ENCODE peak calls at places on chromosomes 4 and X, in eight cellular contexts. H, K, Z, G, B, Q, F and J are unnamed samples.

GRCh38 chr4:138092060-138092459 is 150.1 kb downstream of the SLC7A11 start:
- DNase-seq in H (no peak), K (no peak), Z (no peak), G (no peak), B (no peak), Q (no peak), F (no peak), J (no peak)

GRCh38 chr4:25144870-25145481 is 15.3 kb downstream of the SEPSECS start:
- DNase-seq in H (no peak), K (no peak), Z (no peak), G (no peak), B (no peak), Q (no peak), F (no peak), J (no peak)

GRCh38 chr4:1533501-1534064 is 127.3 kb upstream of the NKX1-1 start:
- DNase-seq in H (no peak), K (no peak), Z (no peak), G (no peak), B (no peak), Q (no peak), F (no peak), J (no peak)

GRCh38 chr4:155543126-155543765 is 123.4 kb upstream of the GUCY1A1 start:
- DNase-seq in H (no peak), K (no peak), Z (no peak), G (no peak), B (no peak), Q (no peak), F (no peak), J (no peak)

GRCh38 chrX:12065251-12065650 is 73.0 kb upstream of the FRMPD4 start:
- DNase-seq in H (no peak), K (no peak), Z (no peak), G (no peak), B (no peak), Q (no peak), F (no peak), J (no peak)

GRCh38 chrX:136856050-136856449 is 24.5 kb downstream of the RBMX start:
- DNase-seq in H (no peak), K (no peak), Z (no peak), G (no peak), B (no peak), Q (no peak), F (no peak), J (no peak)

GRCh38 chr4:1150875-1151274 is 21.5 kb downstream of the SPON2 start:
- DNase-seq in H (no peak), K (no peak), Z (no peak), G (no peak), B (no peak), Q (no peak), F (no peak), J (no peak)

GRCh38 chr4:32624943-32625603 is 1904.9 kb downstream of the PCDH7 start:
- DNase-seq in H (no peak), K (no peak), Z (no peak), G (no peak), B (no peak), Q (no peak), F (no peak), J (no peak)

GRCh38 chr4:2785613-2786012 is 7.3 kb upstream of the SH3BP2 start:
- DNase-seq in H (no peak), K (no peak), Z (peak; percentile 37), G (peak; percentile 50), B (no peak), Q (no peak), F (no peak), J (no peak)

GRCh38 chr4:125389713-125390112 is 75.0 kb downstream of the FAT4 start:
- DNase-seq in H (no peak), K (no peak), Z (no peak), G (no peak), B (no peak), Q (no peak), F (peak; percentile 68), J (no peak)

GRCh38 chr4:71713611-71714203 is 70.2 kb downstream of the GC start:
- DNase-seq in H (peak; percentile 20), K (no peak), Z (no peak), G (no peak), B (no peak), Q (no peak), F (peak; percentile 12), J (peak; percentile 12)

GRCh38 chrX:8201896-8202331 is 30.8 kb upstream of the VCX2 start:
- DNase-seq in H (no peak), K (no peak), Z (no peak), G (no peak), B (no peak), Q (no peak), F (no peak), J (no peak)

GRCh38 chr4:26124753-26125236 is 196.0 kb upstream of the RBPJ start:
- DNase-seq in H (no peak), K (no peak), Z (no peak), G (no peak), B (no peak), Q (no peak), F (no peak), J (no peak)

DNA sequence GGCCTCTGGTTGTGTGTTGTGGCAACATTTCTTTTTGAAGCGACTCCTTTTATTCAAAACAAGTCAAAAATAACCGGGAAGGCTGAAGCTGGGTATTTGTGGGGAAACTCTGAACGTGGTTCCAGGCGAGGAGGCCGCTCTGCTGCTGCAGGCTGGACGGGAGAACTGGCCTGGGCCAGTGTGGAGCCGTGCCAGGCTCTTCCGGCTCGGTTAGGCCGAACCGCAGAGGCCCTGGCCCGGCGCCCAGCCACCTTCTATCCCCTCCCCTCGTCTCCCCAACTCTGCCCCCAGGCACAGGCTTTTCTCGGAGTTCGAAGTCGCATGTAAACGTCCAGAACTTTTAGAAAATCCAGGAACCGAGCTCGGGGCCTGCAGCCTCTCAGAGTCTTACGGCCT is 2.4 kb upstream of the BCOR start:
- DNase-seq in H (no peak), K (no peak), Z (peak; percentile 60), G (no peak), B (peak; percentile 34), Q (no peak), F (no peak), J (peak; percentile 14)
- TF ChIP-seq POLR2AphosphoS5 in H (no peak), K (no peak), Z (no peak), G (no peak), B (no peak), Q (no peak), F (no peak), J (no peak)

GRCh38 chrX:139931646-139932076 is 1.2 kb downstream of the ATP11C start:
- DNase-seq in H (no peak), K (no peak), Z (no peak), G (no peak), B (no peak), Q (no peak), F (no peak), J (no peak)

GRCh38 chrX:139930923-139931645 is 1.8 kb downstream of the ATP11C start:
- DNase-seq in H (peak; percentile 20), K (no peak), Z (no peak), G (peak; percentile 63), B (peak; percentile 24), Q (no peak), F (no peak), J (peak; percentile 4)

GRCh38 chrX:139932901-139933796 is at the start of gene ATP11C:
- DNase-seq in H (peak; percentile 70), K (peak; percentile 92), Z (peak; percentile 81), G (peak; percentile 94), B (peak; percentile 88), Q (peak; percentile 46), F (peak; percentile 42), J (peak; percentile 74)

GRCh38 chrX:139933904-139934303 is 1.1 kb upstream of the ATP11C start:
- DNase-seq in H (peak; percentile 52), K (no peak), Z (peak; percentile 31), G (no peak), B (peak; percentile 35), Q (no peak), F (no peak), J (no peak)

GRCh38 chrX:139932077-139932900 is 564 bp downstream of the ATP11C start:
- DNase-seq in H (no peak), K (no peak), Z (peak; percentile 43), G (peak; percentile 73), B (peak; percentile 55), Q (no peak), F (no peak), J (peak; percentile 17)
- TF ChIP-seq POLR2AphosphoS5 in H (no peak), K (no peak), Z (no peak), G (peak; percentile 38), B (no peak), Q (no peak), F (no peak), J (no peak)

GRCh38 chr4:85762204-85762884 is 287.4 kb downstream of the ARHGAP24 start:
- DNase-seq in H (no peak), K (no peak), Z (peak; percentile 36), G (no peak), B (no peak), Q (no peak), F (no peak), J (no peak)
- TF ChIP-seq POLR2AphosphoS5 in H (no peak), K (no peak), Z (no peak), G (no peak), B (no peak), Q (no peak), F (no peak), J (no peak)

DNA sequence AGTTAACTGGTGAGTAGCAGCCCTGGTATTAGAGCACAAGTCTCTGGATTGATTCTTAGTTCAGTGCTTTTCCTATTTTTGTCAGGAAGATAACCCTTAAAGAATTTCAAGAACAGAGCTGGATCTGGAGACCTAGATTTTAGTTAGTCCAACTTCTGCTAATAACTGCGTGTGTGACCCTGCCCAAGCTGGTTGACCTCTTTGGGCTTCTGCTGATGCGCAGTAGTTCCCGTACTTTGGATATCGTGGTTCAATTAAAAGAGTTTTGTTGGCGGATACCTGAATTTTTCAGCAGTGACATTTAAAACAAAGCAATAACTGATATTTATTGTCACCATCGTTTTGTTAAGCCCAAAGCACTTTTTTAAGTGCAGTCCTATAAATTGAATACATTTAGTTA is 9.3 kb downstream of the MSMO1 start:
- DNase-seq in H (no peak), K (no peak), Z (no peak), G (no peak), B (no peak), Q (no peak), F (no peak), J (no peak)
- TF ChIP-seq POLR2AphosphoS5 in H (no peak), K (no peak), Z (no peak), G (no peak), B (no peak), Q (no peak), F (no peak), J (no peak)